ENCODE peak calls at places on chromosomes 7 and 10, in four cellular contexts. R is HepG2, Z is WTC11, I is K562. U is an unnamed sample.

GRCh38 chr10:103645141-103646054 is 151.9 kb downstream of the NEURL1 start:
- DNase-seq in Z (no peak), I (no peak), R (peak), U (no peak)

GRCh38 chr7:16071246-16071857 is 350.0 kb downstream of the CRPPA start:
- DNase-seq in I (peak), R (peak), Z (no peak), U (peak)

GRCh38 chr7:5643280-5643679 is 138.2 kb downstream of the RNF216 start:
- DNase-seq in R (no peak), Z (peak), I (no peak), U (peak)

GRCh38 chr10:87752571-87752970 is 65.5 kb downstream of the ATAD1 start:
- DNase-seq in R (no peak), Z (no peak), I (no peak), U (no peak)

GRCh38 chr10:7494034-7494433 is 83.2 kb upstream of the SFMBT2 start:
- DNase-seq in Z (no peak), I (no peak), R (no peak), U (no peak)

GRCh38 chr7:125567686-125568085 is 638.1 kb upstream of the POT1 start:
- DNase-seq in I (no peak), Z (no peak), R (no peak), U (no peak)

GRCh38 chr7:84104841-84105240 is 89.7 kb downstream of the SEMA3A start:
- DNase-seq in I (no peak), R (no peak), Z (no peak), U (no peak)

GRCh38 chr10:96025566-96025965 is 17.8 kb upstream of the CCNJ start:
- DNase-seq in R (peak), I (peak), Z (peak), U (peak)

GRCh38 chr10:86333813-86334514 is 32.6 kb downstream of the GRID1 start:
- DNase-seq in Z (no peak), R (no peak), I (no peak), U (no peak)

GRCh38 chr10:131073469-131074060 is 238.0 kb downstream of the TCERG1L start:
- DNase-seq in Z (no peak), I (no peak), R (no peak), U (no peak)

GRCh38 chr10:23370106-23370505 is 25.5 kb upstream of the C10orf67 start:
- DNase-seq in I (no peak), Z (no peak), R (no peak), U (no peak)

GRCh38 chr10:35562427-35562826 is 42.7 kb upstream of the GJD4 start:
- DNase-seq in R (no peak), I (no peak), Z (no peak), U (no peak)

GRCh38 chr10:79019961-79020491 is 48.7 kb upstream of the ZMIZ1 start:
- DNase-seq in I (peak), R (peak), Z (no peak), U (no peak)

GRCh38 chr10:133471300-133472109 is 17.8 kb downstream of the SCART1 start:
- DNase-seq in R (peak), Z (no peak), I (no peak), U (no peak)

GRCh38 chr7:140512317-140513000 is 33.2 kb upstream of the MKRN1 start:
- DNase-seq in R (peak), Z (no peak), I (peak), U (peak)

GRCh38 chr7:135321556-135321955 is 87.9 kb downstream of the STRA8 start:
- DNase-seq in R (no peak), I (no peak), Z (no peak), U (no peak)

GRCh38 chr10:4662576-4663161 is 163.3 kb upstream of the AKR1E2 start:
- DNase-seq in Z (no peak), I (no peak), R (no peak), U (peak)
- TF ChIP-seq HMGXB4 in Z (no peak), I (no peak), R (no peak), U (no peak)

DNA sequence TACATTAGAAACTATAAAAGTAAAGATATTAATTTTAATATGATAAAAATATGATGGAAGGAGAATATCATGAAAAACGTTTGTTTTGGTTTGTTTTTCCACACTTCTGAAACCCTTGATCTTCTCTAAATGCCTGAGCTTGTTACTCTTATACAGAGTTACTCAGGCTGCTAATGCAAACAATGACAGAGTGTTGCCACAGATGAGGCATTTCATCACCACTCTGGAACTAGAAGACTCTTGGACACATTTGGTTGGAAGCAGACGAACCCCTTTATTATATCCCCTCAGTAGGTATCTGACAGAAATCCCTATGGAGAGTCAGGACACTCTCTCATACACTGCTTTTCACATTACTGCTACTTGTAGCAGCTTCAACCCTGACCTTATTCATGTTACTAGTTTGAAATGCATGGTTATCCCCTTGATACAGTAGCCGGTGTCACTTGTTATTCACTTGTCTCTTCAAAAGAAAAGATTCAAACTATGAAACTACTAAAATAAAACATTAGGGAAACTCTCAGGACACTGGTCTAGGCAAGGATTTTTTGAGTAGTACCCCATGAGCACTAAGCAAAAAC is 66.9 kb downstream of the SEMA3C start:
- DNase-seq in I (no peak), R (peak), Z (no peak), U (no peak)
- TF ChIP-seq HMGXB4 in I (no peak), R (no peak), Z (no peak), U (no peak)

GRCh38 chr10:51832652-51833383 is 133.4 kb upstream of the CSTF2T start:
- DNase-seq in I (no peak), R (peak), Z (no peak), U (no peak)

GRCh38 chr10:51838506-51838905 is 139.1 kb upstream of the CSTF2T start:
- DNase-seq in R (no peak), Z (no peak), I (no peak), U (no peak)

GRCh38 chr10:51834548-51834947 is 135.2 kb upstream of the CSTF2T start:
- DNase-seq in I (no peak), Z (no peak), R (no peak), U (no peak)
- TF ChIP-seq HMGXB4 in I (no peak), Z (no peak), R (no peak), U (no peak)

GRCh38 chr10:44863344-44864041 is 47.6 kb upstream of the TMEM72 start:
- DNase-seq in R (no peak), Z (peak), I (no peak), U (no peak)
- TF ChIP-seq HMGXB4 in R (no peak), Z (no peak), I (no peak), U (no peak)

GRCh38 chr7:70681111-70681846 is 450.7 kb upstream of the GALNT17 start:
- DNase-seq in I (no peak), R (no peak), Z (no peak), U (no peak)
- TF ChIP-seq HMGXB4 in I (no peak), R (no peak), Z (no peak), U (no peak)

GRCh38 chr10:44993922-44994751 is 6.6 kb upstream of the ZNF22 start:
- DNase-seq in I (no peak), Z (no peak), R (peak), U (no peak)
- TF ChIP-seq HMGXB4 in I (no peak), Z (no peak), R (no peak), U (no peak)

GRCh38 chr10:101694056-101694673 is 805 bp downstream of the FBXW4 start:
- DNase-seq in I (peak), R (peak), Z (peak), U (peak)

GRCh38 chr10:101693701-101694055 is 1.3 kb downstream of the FBXW4 start:
- DNase-seq in Z (no peak), I (peak), R (peak), U (peak)

GRCh38 chr10:101691081-101691480 is 3.9 kb downstream of the FBXW4 start:
- DNase-seq in I (no peak), Z (no peak), R (no peak), U (no peak)

GRCh38 chr10:101687088-101687487 is 7.9 kb downstream of the FBXW4 start:
- DNase-seq in R (no peak), Z (no peak), I (no peak), U (no peak)

GRCh38 chr10:101690461-101690860 is 4.5 kb downstream of the FBXW4 start:
- DNase-seq in Z (no peak), R (no peak), I (no peak), U (no peak)
- TF ChIP-seq HMGXB4 in Z (no peak), R (no peak), I (no peak), U (no peak)

U was measured in A549.